ENCODE peak calls at places on chromosomes 2 and 18, in eight cellular contexts. W is upper lobe of right lung, I is HFF-Myc, Z is hepatocyte, D is prostate gland, C is cardiac muscle cell, N is stomach, H is OCI-LY7. A is an unnamed sample.
A peak's percentile ranks its signal among the peaks of the same experiment; 100 is the strongest.

GRCh38 chr2:145012806-145013205 is 492.9 kb upstream of the ZEB2 start:
- DNase-seq in Z (no peak), C (no peak), H (no peak), D (no peak), N (no peak), W (no peak), I (no peak), A (no peak)

GRCh38 chr2:238644095-238645081 is 203.5 kb upstream of the TWIST2 start:
- DNase-seq in Z (peak; percentile 49), C (no peak), I (no peak), W (no peak), N (no peak), H (no peak), D (no peak), A (peak; percentile 10)

GRCh38 chr18:48913723-48914122 is 37.0 kb downstream of the SMAD7 start:
- DNase-seq in D (no peak), Z (no peak), C (no peak), H (no peak), W (no peak), N (no peak), I (no peak), A (no peak)

GRCh38 chr2:121367246-121367900 is 82.4 kb upstream of the TFCP2L1 start:
- DNase-seq in Z (no peak), H (no peak), N (no peak), I (no peak), C (no peak), W (no peak), D (no peak), A (no peak)

GRCh38 chr2:237597680-237598145 is 7.2 kb upstream of the RAB17 start:
- DNase-seq in W (no peak), N (no peak), H (no peak), I (no peak), Z (no peak), C (no peak), D (no peak), A (no peak)

GRCh38 chr2:98088261-98088660 is 1.3 kb downstream of the VWA3B start:
- DNase-seq in I (no peak), C (no peak), H (peak; percentile 61), N (no peak), W (peak; percentile 66), Z (no peak), D (no peak), A (no peak)

GRCh38 chr2:3633982-3634630 is 23.9 kb upstream of the ALLC start:
- DNase-seq in N (no peak), C (no peak), I (no peak), H (no peak), W (peak; percentile 30), Z (no peak), D (no peak), A (no peak)

GRCh38 chr2:26670931-26671460 is 21.5 kb upstream of the KCNK3 start:
- DNase-seq in Z (no peak), N (no peak), C (no peak), D (peak; percentile 62), I (no peak), W (peak; percentile 42), H (no peak), A (no peak)

GRCh38 chr18:51355841-51356240 is 158.4 kb upstream of the MEX3C start:
- DNase-seq in N (no peak), D (no peak), W (no peak), I (no peak), C (no peak), Z (no peak), H (no peak), A (no peak)

GRCh38 chr18:62435435-62436031 is 87.3 kb upstream of the ZCCHC2 start:
- DNase-seq in C (no peak), N (no peak), W (no peak), D (no peak), Z (no peak), H (no peak), I (no peak), A (no peak)

GRCh38 chr2:157777425-157777824 is 98.7 kb downstream of the ACVR1 start:
- DNase-seq in W (no peak), Z (peak; percentile 44), C (peak; percentile 45), D (no peak), N (peak; percentile 62), H (peak; percentile 22), I (no peak), A (no peak)

GRCh38 chr2:235860111-235860510 is 308.1 kb downstream of the GBX2 start:
- DNase-seq in C (no peak), H (no peak), Z (no peak), I (no peak), D (no peak), W (no peak), N (no peak), A (no peak)

GRCh38 chr18:74745658-74746403 is 148.2 kb downstream of the ZNF407 start:
- DNase-seq in N (no peak), W (no peak), C (no peak), I (peak; percentile 20), Z (peak; percentile 6), H (no peak), D (no peak), A (peak; percentile 56)

GRCh38 chr2:147398301-147398700 is 446.5 kb upstream of the ACVR2A start:
- DNase-seq in C (no peak), W (no peak), I (no peak), Z (no peak), N (no peak), D (no peak), H (no peak), A (no peak)

GRCh38 chr2:111171337-111171930 is 50.7 kb downstream of the BCL2L11 start:
- DNase-seq in H (no peak), I (no peak), N (no peak), D (no peak), C (peak; percentile 48), Z (peak; percentile 42), W (no peak), A (no peak)

GRCh38 chr2:192247456-192247855 is 52.7 kb upstream of the TMEFF2 start:
- DNase-seq in D (no peak), H (no peak), I (no peak), N (no peak), W (no peak), Z (no peak), C (no peak), A (no peak)

GRCh38 chr2:25558262-25558661 is 115.1 kb downstream of the DTNB start:
- DNase-seq in D (no peak), C (no peak), N (no peak), I (peak; percentile 35), Z (no peak), H (peak; percentile 76), W (no peak), A (peak; percentile 26)

GRCh38 chr2:146532748-146533147 is 1312.1 kb upstream of the ACVR2A start:
- DNase-seq in I (no peak), W (no peak), N (no peak), H (no peak), D (no peak), Z (no peak), C (no peak), A (no peak)

GRCh38 chr2:30686669-30687068 is 120.6 kb downstream of the CAPN13 start:
- DNase-seq in I (no peak), W (no peak), C (no peak), H (no peak), N (no peak), D (no peak), Z (no peak), A (no peak)

GRCh38 chr2:37322368-37322767 is 2.3 kb downstream of the PRKD3 start:
- DNase-seq in W (no peak), D (no peak), C (no peak), H (peak; percentile 50), I (no peak), N (no peak), Z (no peak), A (no peak)

GRCh38 chr2:153105829-153106578 is 372.6 kb downstream of the RPRM start:
- DNase-seq in N (no peak), D (no peak), C (no peak), H (no peak), W (no peak), I (no peak), Z (no peak), A (no peak)

GRCh38 chr2:46170611-46171385 is 126.4 kb upstream of the EPAS1 start:
- DNase-seq in H (no peak), C (no peak), N (no peak), Z (no peak), W (no peak), I (no peak), D (no peak), A (no peak)

GRCh38 chr2:28661589-28662001 is 90.0 kb upstream of the PPP1CB start:
- DNase-seq in I (peak; percentile 56), W (no peak), H (no peak), D (peak; percentile 73), Z (peak; percentile 76), C (no peak), N (peak; percentile 80), A (peak; percentile 81)

GRCh38 chr2:77521482-77521881 is 694 bp downstream of the LRRTM4 start:
- DNase-seq in D (no peak), N (no peak), I (no peak), Z (no peak), W (no peak), H (no peak), C (peak; percentile 26), A (no peak)

GRCh38 chr2:74849228-74849892 is 15.4 kb downstream of the HK2 start:
- DNase-seq in N (peak; percentile 75), C (no peak), W (peak; percentile 78), H (peak; percentile 80), D (peak; percentile 44), Z (no peak), I (no peak), A (no peak)
- H3K4me3 ChIP-seq in N (no peak overlapping the region), C (no peak overlapping the region), W (no peak overlapping the region), H (peak overlapping the region; percentile 55), D (no peak overlapping the region), Z (no peak overlapping the region), I (no peak overlapping the region), A (no peak overlapping the region)

GRCh38 chr2:85468704-85469349 is 50.3 kb downstream of the SH2D6 start:
- DNase-seq in W (peak; percentile 39), H (no peak), C (peak; percentile 42), I (peak; percentile 17), Z (peak; percentile 56), D (peak; percentile 43), N (peak; percentile 87), A (peak; percentile 70)
- TF ChIP-seq CTCF in W (no peak), H (no peak), C (no peak), I (no peak), Z (no peak), D (no peak), N (peak; percentile 26), A (no peak)

GRCh38 chr2:185510060-185510459 is 228.5 kb upstream of the FSIP2 start:
- DNase-seq in W (no peak), N (no peak), Z (no peak), H (no peak), D (no peak), I (no peak), C (no peak), A (no peak)
- H3K4me3 ChIP-seq in W (no peak overlapping the region), N (no peak overlapping the region), Z (no peak overlapping the region), H (no peak overlapping the region), D (no peak overlapping the region), I (no peak overlapping the region), C (no peak overlapping the region), A (no peak overlapping the region)

GRCh38 chr18:73514449-73514848 is 633.2 kb downstream of the FBXO15 start:
- DNase-seq in N (no peak), D (no peak), I (no peak), W (no peak), Z (no peak), C (no peak), H (no peak), A (no peak)

DNA sequence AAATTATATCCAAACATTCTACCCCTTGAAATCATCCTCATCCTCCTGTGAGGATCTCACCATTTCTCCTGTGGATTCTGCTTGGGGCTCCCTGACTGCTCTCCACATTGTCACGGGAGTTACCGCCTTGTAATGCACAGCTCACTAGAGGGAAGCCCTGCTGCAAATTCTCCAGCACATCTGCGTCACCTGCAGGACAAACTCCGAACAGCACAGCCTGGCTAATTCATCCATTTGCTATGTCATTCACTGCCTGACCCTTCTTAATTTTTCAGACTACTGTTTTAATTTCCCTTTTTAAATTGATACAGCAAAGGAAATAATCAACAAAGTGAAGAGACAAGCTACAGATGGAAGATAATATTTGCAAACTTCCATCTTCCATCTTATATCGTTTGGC is 627.4 kb downstream of the FBXO15 start:
- DNase-seq in Z (peak; percentile 29), W (no peak), C (no peak), H (no peak), N (no peak), D (no peak), I (no peak), A (no peak)
- TF ChIP-seq CTCF in Z (peak; percentile 38), W (no peak), C (no peak), H (no peak), N (no peak), D (no peak), I (no peak), A (no peak)

A was measured in kidney epithelial cell.